ENCODE peak calls at places on chromosomes 16 and 17, in five cellular contexts. V is astrocyte of the cerebellum, U is progenitor cell of endocrine pancreas, P is cardiac fibroblast, Q is neural progenitor cell. R is an unnamed sample.

GRCh38 chr17:32763855-32764439 is 113.0 kb downstream of the MYO1D start:
- DNase-seq in V (no peak), U (no peak), P (no peak), Q (no peak), R (no peak)

GRCh38 chr16:88991813-88992350 is 14.9 kb upstream of the CBFA2T3 start:
- DNase-seq in V (no peak), U (no peak), P (no peak), Q (no peak), R (no peak)

GRCh38 chr16:54282923-54283734 is 3.5 kb downstream of the IRX3 start:
- DNase-seq in V (no peak), U (no peak), P (no peak), Q (peak), R (no peak)

GRCh38 chr17:81556175-81556691 is 4.1 kb upstream of the FAAP100 start:
- DNase-seq in V (no peak), U (no peak), P (peak), Q (no peak), R (no peak)

GRCh38 chr16:7221157-7221556 is 111.5 kb upstream of the RBFOX1 start:
- DNase-seq in V (no peak), U (no peak), P (no peak), Q (no peak), R (no peak)

GRCh38 chr16:80046848-80047247 is 446.3 kb upstream of the MAF start:
- DNase-seq in V (no peak), U (no peak), P (no peak), Q (no peak), R (no peak)

GRCh38 chr16:21156767-21157467 is 1.6 kb upstream of the LDAF1 start:
- DNase-seq in V (peak), U (peak), P (peak), Q (peak), R (peak)

GRCh38 chr16:77043076-77043475 is 147.9 kb upstream of the MON1B start:
- DNase-seq in V (no peak), U (no peak), P (peak), Q (peak), R (no peak)

GRCh38 chr16:29645699-29646187 is 17.3 kb upstream of the SPN start:
- DNase-seq in V (no peak), U (no peak), P (peak), Q (no peak), R (no peak)

GRCh38 chr16:56985288-56985961 is 3.9 kb upstream of the NLRC5 start:
- DNase-seq in V (peak), U (no peak), P (peak), Q (no peak), R (peak)

GRCh38 chr16:68696514-68696913 is 40.6 kb upstream of the CDH1 start:
- DNase-seq in V (no peak), U (no peak), P (no peak), Q (no peak), R (no peak)

GRCh38 chr16:427295-427694 is 1.8 kb downstream of the RAB11FIP3 start:
- DNase-seq in V (no peak), U (no peak), P (no peak), Q (no peak), R (no peak)

GRCh38 chr16:426115-426905 is 861 bp downstream of the RAB11FIP3 start:
- DNase-seq in V (no peak), U (peak), P (peak), Q (peak), R (peak)

GRCh38 chr16:425740-426114 is 278 bp downstream of the RAB11FIP3 start:
- DNase-seq in V (no peak), U (no peak), P (no peak), Q (peak), R (no peak)

GRCh38 chr16:425082-425718 is at the start of gene RAB11FIP3:
- DNase-seq in V (peak), U (peak), P (peak), Q (peak), R (peak)

DNA sequence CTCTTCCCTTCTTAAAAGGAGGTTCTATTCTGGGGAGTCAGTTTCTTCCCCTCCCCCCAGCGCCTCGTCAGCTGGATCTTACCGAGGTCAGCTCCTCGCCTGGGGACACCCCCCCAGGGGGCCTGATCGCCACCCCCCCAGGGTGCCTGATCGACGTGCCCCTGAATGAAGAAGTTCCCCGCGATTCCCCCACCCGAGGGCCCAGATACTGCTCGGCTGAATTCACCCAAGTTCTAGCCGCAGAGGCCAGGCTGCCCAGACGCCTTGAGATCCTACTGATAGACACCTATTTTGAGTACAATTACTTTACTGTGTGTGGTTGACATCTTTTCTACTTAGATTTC is 1.4 kb downstream of the RAB11FIP3 start:
- DNase-seq in V (no peak), U (no peak), P (no peak), Q (no peak), R (no peak)
- TF ChIP-seq CTCF in V (no peak), U (no peak), P (no peak), Q (no peak), R (no peak)

DNA sequence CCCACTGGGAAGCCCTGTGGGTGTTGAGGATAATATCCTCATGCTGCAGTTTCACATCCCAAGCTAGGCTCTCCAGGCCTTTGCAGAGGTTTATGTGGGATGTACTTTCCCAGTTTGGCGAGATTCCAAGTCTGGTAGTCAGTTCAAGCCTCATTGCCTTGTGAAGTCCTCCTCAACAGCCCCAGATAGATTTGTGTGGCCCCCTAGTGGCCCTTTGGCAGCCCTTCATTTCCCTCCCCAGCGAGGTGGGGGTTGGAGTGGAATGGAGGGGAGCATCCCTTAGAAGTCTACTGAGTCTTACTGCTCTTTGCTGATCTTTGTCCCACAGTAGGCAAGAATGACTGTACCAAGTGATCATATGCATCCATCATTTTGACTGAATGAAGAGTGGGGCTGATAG is 137.9 kb downstream of the CDH11 start:
- DNase-seq in V (peak), U (no peak), P (peak), Q (peak), R (peak)
- TF ChIP-seq CTCF in V (peak), U (peak), P (peak), Q (peak), R (peak)

DNA sequence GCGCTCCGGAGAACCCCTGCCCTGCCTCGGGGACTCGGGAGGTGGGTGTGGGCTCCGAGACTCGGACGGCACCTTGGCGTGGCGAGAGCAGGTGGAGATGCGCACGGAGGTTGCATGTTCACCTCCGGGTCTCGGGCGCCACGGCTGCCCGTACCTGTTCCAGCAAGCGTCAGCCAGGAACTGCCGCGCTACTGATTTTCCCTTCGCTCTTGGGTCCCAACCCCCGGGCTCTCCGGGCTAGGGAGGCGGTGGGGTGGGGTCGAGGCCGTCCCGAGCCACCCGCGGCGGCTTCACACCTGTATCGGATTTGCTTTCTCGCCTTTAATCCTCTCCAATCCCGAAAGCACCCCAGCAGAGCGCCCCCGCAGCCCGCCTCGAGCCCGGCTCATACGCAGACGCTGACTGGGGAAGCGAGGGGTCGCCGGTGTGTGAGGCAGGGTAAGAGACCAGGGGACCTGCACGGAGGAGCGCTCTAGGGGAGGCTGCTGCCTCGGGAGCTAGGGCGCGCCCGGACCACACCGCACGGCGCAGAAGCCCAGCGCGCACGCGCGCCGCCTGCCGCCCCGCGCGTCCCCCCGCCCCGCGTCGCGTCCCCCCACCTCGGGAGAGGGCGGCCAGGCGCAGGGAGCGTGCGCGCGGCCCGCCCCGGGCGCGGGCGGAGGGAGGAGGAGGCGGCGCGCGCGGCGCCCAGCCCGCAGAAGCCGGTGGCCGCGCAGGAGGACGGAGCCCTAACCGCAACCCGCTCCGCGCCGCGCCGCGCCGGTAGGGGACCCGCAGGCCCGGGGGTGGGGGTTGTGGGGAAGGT is at the start of gene DUSP14:
- DNase-seq in V (no peak), U (peak), P (peak), Q (peak), R (peak)
- TF ChIP-seq CTCF in V (no peak), U (no peak), P (no peak), Q (peak), R (no peak)

GRCh38 chr17:16013943-16014407 is 14.4 kb downstream of the TTC19 start:
- DNase-seq in V (peak), U (no peak), P (peak), Q (peak), R (no peak)
- TF ChIP-seq CTCF in V (peak), U (peak), P (peak), Q (peak), R (peak)

GRCh38 chr17:70629902-70630301 is 460.6 kb downstream of the KCNJ2 start:
- DNase-seq in V (no peak), U (no peak), P (peak), Q (no peak), R (no peak)
- TF ChIP-seq CTCF in V (peak), U (peak), P (peak), Q (peak), R (no peak)

DNA sequence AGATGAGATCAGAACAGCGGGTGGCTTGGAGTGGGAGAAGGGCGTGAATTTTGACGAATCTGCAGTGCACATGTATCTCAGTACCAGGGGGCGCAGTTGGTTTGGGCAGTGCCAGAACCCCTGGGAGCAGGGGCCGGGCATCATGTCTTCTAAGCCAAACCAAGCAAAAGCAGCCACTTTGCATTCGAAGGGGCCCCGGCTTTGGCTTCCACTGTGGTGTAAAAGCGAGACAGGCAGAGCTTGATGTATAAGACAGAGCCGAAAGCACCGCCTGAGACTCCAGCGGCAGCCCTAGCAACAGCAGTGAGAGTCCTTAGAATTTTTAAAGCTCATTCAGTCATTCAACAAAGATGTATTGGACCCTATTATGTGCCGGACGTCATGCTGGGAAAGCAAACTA is 3.8 kb upstream of the XYLT1 start:
- DNase-seq in V (no peak), U (no peak), P (no peak), Q (peak), R (no peak)
- TF ChIP-seq CTCF in V (peak), U (no peak), P (no peak), Q (no peak), R (no peak)

GRCh38 chr17:65727243-65727642 is 165.8 kb upstream of the AXIN2 start:
- DNase-seq in V (no peak), U (no peak), P (no peak), Q (no peak), R (no peak)

GRCh38 chr17:65727832-65728231 is 166.4 kb upstream of the AXIN2 start:
- DNase-seq in V (no peak), U (no peak), P (no peak), Q (no peak), R (no peak)

GRCh38 chr17:65730711-65731169 is 169.3 kb upstream of the AXIN2 start:
- DNase-seq in V (no peak), U (no peak), P (no peak), Q (no peak), R (no peak)

GRCh38 chr17:65733314-65733713 is 171.9 kb upstream of the AXIN2 start:
- DNase-seq in V (no peak), U (no peak), P (no peak), Q (no peak), R (no peak)

GRCh38 chr17:65729207-65729606 is 167.8 kb upstream of the AXIN2 start:
- DNase-seq in V (no peak), U (no peak), P (no peak), Q (no peak), R (no peak)
- TF ChIP-seq CTCF in V (no peak), U (no peak), P (no peak), Q (no peak), R (no peak)

DNA sequence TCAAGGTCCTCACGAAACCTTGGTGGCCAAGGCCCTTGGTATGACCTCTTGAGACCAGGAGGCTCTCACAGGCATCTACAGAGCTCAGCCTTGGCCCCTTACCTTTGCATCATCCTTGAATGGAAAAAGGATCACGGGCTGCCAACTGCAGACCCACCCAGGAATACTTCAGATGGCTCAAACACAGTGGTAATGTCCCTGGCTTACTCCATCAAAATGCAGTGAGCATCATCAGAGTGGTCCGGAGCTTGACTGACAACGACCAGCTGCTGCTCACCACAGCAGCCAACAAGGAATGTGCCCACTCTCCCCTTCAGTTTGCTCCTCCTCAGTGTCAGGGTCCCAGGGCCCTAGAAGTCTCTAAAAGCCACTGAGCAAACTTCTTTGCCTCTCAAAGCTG is 17.6 kb upstream of the MYH3 start:
- DNase-seq in V (no peak), U (no peak), P (no peak), Q (no peak), R (no peak)
- TF ChIP-seq CTCF in V (no peak), U (no peak), P (no peak), Q (no peak), R (no peak)

DNA sequence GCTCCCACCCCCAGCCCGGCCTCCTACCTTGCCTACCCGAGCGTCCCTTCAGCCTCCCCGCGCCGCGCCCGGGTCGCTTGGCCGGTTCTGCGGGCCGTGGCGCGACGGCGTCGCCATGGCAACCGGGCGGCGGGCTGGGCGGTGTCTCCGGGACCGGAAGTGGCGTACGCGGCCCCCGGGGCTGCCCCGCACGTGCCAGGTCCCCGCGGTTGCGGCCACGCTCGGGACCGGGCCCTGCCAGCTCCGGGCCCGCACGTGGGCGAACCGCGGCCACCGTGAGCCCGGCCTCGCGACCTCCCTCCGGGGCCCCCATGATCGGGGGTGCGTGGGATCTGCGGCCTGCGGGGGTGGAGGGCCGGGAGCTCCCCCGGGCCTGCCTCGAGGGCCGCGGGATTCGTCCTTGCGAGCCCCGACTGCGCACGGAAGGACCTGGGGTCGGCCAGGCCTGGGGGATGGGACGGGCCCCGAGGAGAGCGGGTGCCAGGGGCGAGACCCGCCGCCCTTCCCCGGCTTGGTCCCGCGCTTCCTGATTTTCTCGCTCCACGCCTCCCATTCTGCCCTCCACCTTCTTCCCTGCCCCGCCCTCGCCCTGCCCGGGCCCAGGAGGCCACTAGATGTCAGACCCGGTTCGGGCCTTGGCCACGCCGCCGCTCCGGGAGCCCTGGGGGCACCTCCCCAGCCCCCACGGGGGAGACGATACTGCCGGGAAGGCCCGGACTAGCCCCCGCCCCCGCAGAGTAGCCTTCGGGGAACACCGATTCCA is at the start of gene CYB561:
- DNase-seq in V (no peak), U (peak), P (no peak), Q (peak), R (peak)
- TF ChIP-seq CTCF in V (no peak), U (no peak), P (no peak), Q (no peak), R (peak)

GRCh38 chr17:54864070-54864469 is 36.6 kb upstream of the TOM1L1 start:
- DNase-seq in V (no peak), U (no peak), P (no peak), Q (no peak), R (no peak)
- TF ChIP-seq CTCF in V (no peak), U (no peak), P (no peak), Q (no peak), R (no peak)